ENCODE peak calls at places on chromosomes 12 and 14, in five cellular contexts. S is gastrocnemius medialis; Y is CD8-positive, alpha-beta T cell; L is PC-3; O is choroid plexus epithelial cell. Z is an unnamed sample.

GRCh38 chr14:38127784-38128183 is 79.9 kb upstream of the SSTR1 start:
- DNase-seq in S (no peak), Y (no peak), L (no peak), O (peak), Z (no peak)

GRCh38 chr12:39005671-39006070 is 100.3 kb upstream of the CPNE8 start:
- DNase-seq in S (no peak), Y (no peak), L (no peak), O (no peak), Z (no peak)

GRCh38 chr12:40435251-40435650 is 210.5 kb downstream of the LRRK2 start:
- DNase-seq in S (no peak), Y (no peak), L (no peak), O (no peak), Z (no peak)

GRCh38 chr12:80769553-80770140 is 52.9 kb downstream of the MYF5 start:
- DNase-seq in S (no peak), Y (no peak), L (no peak), O (no peak), Z (no peak)

GRCh38 chr14:104386281-104386841 is 193.2 kb upstream of the C14orf180 start:
- DNase-seq in S (no peak), Y (no peak), L (no peak), O (no peak), Z (no peak)

GRCh38 chr12:33041562-33041961 is 145.0 kb upstream of the PKP2 start:
- DNase-seq in S (no peak), Y (no peak), L (no peak), O (no peak), Z (no peak)

GRCh38 chr12:68490476-68490875 is 120.2 kb upstream of the RAP1B start:
- DNase-seq in S (no peak), Y (no peak), L (no peak), O (no peak), Z (no peak)

GRCh38 chr14:24699052-24699451 is 65.1 kb upstream of the GZMB start:
- DNase-seq in S (no peak), Y (no peak), L (no peak), O (no peak), Z (no peak)

GRCh38 chr12:77979597-77980250 is 149.0 kb downstream of the NAV3 start:
- DNase-seq in S (no peak), Y (no peak), L (no peak), O (no peak), Z (no peak)

GRCh38 chr12:110581951-110582285 is 1.2 kb downstream of the PPTC7 start:
- DNase-seq in S (peak), Y (no peak), L (peak), O (peak), Z (no peak)

GRCh38 chr12:12398026-12398859 is 41.4 kb downstream of the BORCS5 start:
- DNase-seq in S (peak), Y (no peak), L (peak), O (peak), Z (peak)

GRCh38 chr12:42584539-42585174 is 4.9 kb downstream of the PRICKLE1 start:
- DNase-seq in S (no peak), Y (no peak), L (no peak), O (peak), Z (no peak)

GRCh38 chr12:30457621-30458289 is 237.9 kb downstream of the IPO8 start:
- DNase-seq in S (no peak), Y (no peak), L (peak), O (peak), Z (peak)
- TF ChIP-seq CTCF in S (peak), Y (no peak), L (peak), O (peak), Z (peak)

GRCh38 chr14:61765225-61765943 is 3.2 kb downstream of the SNAPC1 start:
- DNase-seq in S (no peak), Y (no peak), L (peak), O (no peak), Z (peak)

GRCh38 chr14:61759878-61760277 is 2.3 kb upstream of the SNAPC1 start:
- DNase-seq in S (no peak), Y (no peak), L (no peak), O (peak), Z (no peak)

GRCh38 chr14:61761959-61762786 is at the start of gene SNAPC1:
- DNase-seq in S (peak), Y (peak), L (peak), O (peak), Z (peak)

GRCh38 chr14:61764342-61765122 is 2.3 kb downstream of the SNAPC1 start:
- DNase-seq in S (no peak), Y (no peak), L (peak), O (no peak), Z (no peak)

GRCh38 chr14:61761557-61761956 is 663 bp upstream of the SNAPC1 start:
- DNase-seq in S (no peak), Y (no peak), L (no peak), O (peak), Z (no peak)
- H3K4me3 ChIP-seq in S (peak), Y (peak), L (peak), O (peak), Z (peak)

GRCh38 chr12:6361834-6362233 is 13.5 kb downstream of the SCNN1A start:
- DNase-seq in S (peak), Y (no peak), L (peak), O (no peak), Z (peak)

GRCh38 chr12:6363010-6363329 is 12.4 kb downstream of the SCNN1A start:
- DNase-seq in S (no peak), Y (no peak), L (no peak), O (no peak), Z (no peak)

GRCh38 chr12:6362383-6362782 is 13.0 kb downstream of the SCNN1A start:
- DNase-seq in S (no peak), Y (no peak), L (peak), O (no peak), Z (no peak)

GRCh38 chr12:6364037-6364360 is 11.4 kb downstream of the SCNN1A start:
- DNase-seq in S (no peak), Y (peak), L (peak), O (no peak), Z (no peak)

GRCh38 chr12:6363330-6364036 is 11.9 kb downstream of the SCNN1A start:
- DNase-seq in S (peak), Y (peak), L (peak), O (peak), Z (peak)
- TF ChIP-seq CTCF in S (no peak), Y (no peak), L (peak), O (no peak), Z (peak)

GRCh38 chr14:22978873-22979671 is 3.3 kb downstream of the AJUBA start:
- DNase-seq in S (no peak), Y (no peak), L (peak), O (no peak), Z (peak)

GRCh38 chr14:22977684-22978486 is 4.5 kb downstream of the AJUBA start:
- DNase-seq in S (no peak), Y (no peak), L (peak), O (peak), Z (peak)

GRCh38 chr14:22979748-22980392 is 2.5 kb downstream of the AJUBA start:
- DNase-seq in S (no peak), Y (no peak), L (no peak), O (no peak), Z (peak)

GRCh38 chr14:22977434-22977683 is 5.0 kb downstream of the AJUBA start:
- DNase-seq in S (no peak), Y (no peak), L (no peak), O (no peak), Z (no peak)

DNA sequence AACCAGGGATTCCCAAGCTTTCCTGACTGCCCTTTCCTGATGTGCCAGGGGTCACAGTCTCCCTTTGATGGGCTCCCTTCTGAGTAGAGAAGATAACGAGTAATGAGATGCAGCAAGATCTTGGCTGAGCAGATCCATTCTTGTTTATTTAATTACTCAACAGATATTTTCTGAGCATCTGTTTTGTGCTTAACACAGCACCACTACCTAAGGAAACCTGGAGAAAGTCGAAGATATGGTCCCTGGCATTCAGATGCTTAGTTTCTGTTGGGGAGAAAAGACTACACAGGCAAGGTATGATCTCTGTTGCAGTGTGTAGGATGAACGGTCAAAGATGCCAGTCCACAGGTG is 3.9 kb downstream of the AJUBA start:
- DNase-seq in S (no peak), Y (no peak), L (peak), O (no peak), Z (peak)
- H3K4me3 ChIP-seq in S (no peak), Y (no peak), L (peak), O (no peak), Z (peak)

GRCh38 chr14:68270342-68270741 is 450.8 kb downstream of the RAD51B start:
- DNase-seq in S (no peak), Y (no peak), L (no peak), O (no peak), Z (no peak)

GRCh38 chr14:68278568-68279436 is 459.2 kb downstream of the RAD51B start:
- DNase-seq in S (no peak), Y (no peak), L (peak), O (peak), Z (peak)

GRCh38 chr14:68271996-68272395 is 452.4 kb downstream of the RAD51B start:
- DNase-seq in S (no peak), Y (no peak), L (no peak), O (no peak), Z (no peak)

GRCh38 chr14:68279437-68279720 is 459.8 kb downstream of the RAD51B start:
- DNase-seq in S (no peak), Y (no peak), L (no peak), O (no peak), Z (no peak)

GRCh38 chr14:68274722-68275121 is 455.1 kb downstream of the RAD51B start:
- DNase-seq in S (no peak), Y (no peak), L (peak), O (no peak), Z (no peak)
- TF ChIP-seq CTCF in S (no peak), Y (no peak), L (peak), O (no peak), Z (no peak)

GRCh38 chr14:93973607-93974006 is 2.8 kb downstream of the ASB2 start:
- DNase-seq in S (peak), Y (no peak), L (no peak), O (no peak), Z (no peak)
- H3K4me3 ChIP-seq in S (peak), Y (no peak), L (no peak), O (no peak), Z (no peak)

DNA sequence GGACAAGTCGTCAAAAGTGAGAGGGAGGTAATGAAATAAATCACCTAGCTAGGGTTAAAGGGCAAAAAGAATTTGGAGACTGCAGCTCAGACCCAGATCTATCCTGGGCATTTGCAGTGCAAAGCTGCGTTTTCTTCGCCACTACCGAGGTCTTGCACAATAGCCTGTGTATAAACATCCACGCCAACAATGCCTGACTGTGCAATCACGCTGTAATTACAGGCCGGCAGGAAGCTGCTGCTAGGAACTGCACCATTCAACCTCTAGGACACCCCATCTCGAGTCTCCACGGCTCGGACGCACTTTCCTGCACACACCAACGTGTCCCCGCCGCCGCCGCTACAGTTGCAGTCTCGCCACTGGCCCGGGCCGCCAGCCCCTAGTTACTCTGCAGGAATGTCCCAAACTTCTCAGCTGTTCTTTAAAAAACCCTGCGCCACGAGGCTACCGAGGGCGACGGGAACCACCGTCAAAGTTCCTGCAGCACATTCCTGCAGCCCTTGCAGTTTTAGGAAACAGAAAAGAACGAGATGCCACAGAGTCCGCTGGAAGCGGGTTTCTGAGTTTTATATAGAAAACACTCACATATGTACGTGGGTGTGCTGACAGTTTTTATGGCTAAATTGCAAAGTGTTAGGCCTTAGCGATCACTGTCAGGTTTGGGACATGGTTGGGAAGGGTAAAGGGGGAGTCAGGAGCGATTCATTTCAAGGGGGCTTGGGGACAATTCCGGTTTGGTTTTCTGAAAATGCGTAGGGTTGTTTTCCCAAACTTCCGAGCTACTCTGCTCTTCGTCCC is 65.6 kb upstream of the PTGR2 start:
- DNase-seq in S (peak), Y (peak), L (peak), O (peak), Z (peak)
- TF ChIP-seq CTCF in S (peak), Y (no peak), L (no peak), O (peak), Z (peak)

Z was measured in bronchial epithelial cell.